ENCODE peak calls at places on chromosomes 4 and X, in seven cellular contexts. X is heart left ventricle, H is A549, J is IMR-90, M is upper lobe of left lung, R is suprapubic skin, V is body of pancreas. D is an unnamed sample.

GRCh38 chrX:140141444-140142029 is 176.2 kb upstream of the CXorf66 start:
- DNase-seq in V (peak), J (peak), H (peak), R (no peak), M (no peak), X (no peak), D (no peak)

GRCh38 chr4:84238247-84239090 is 260.6 kb downstream of the NKX6-1 start:
- DNase-seq in X (no peak), V (no peak), M (no peak), R (no peak), H (no peak), J (peak), D (no peak)

GRCh38 chr4:7845493-7846124 is 94.1 kb downstream of the AFAP1 start:
- DNase-seq in X (no peak), V (no peak), J (no peak), H (peak), R (no peak), M (no peak), D (no peak)

GRCh38 chr4:126762651-126763247 is 870.0 kb upstream of the INTU start:
- DNase-seq in H (no peak), X (no peak), V (no peak), M (no peak), J (no peak), R (no peak), D (no peak)

GRCh38 chrX:139930923-139931645 is 1.8 kb downstream of the ATP11C start:
- DNase-seq in J (no peak), R (no peak), X (peak), H (peak), V (peak), M (peak), D (no peak)

GRCh38 chr4:101753702-101754101 is 36.8 kb upstream of the BANK1 start:
- DNase-seq in M (no peak), J (no peak), H (peak), V (no peak), X (no peak), R (no peak), D (no peak)

GRCh38 chrX:2690856-2691542 is at the start of gene CD99:
- DNase-seq in M (peak), J (peak), R (peak), V (peak), X (peak), H (peak), D (peak)

GRCh38 chr4:8219236-8219635 is 20.1 kb downstream of the SH3TC1 start:
- DNase-seq in H (no peak), R (no peak), X (no peak), J (no peak), M (no peak), V (no peak), D (no peak)

GRCh38 chr4:3039706-3040366 is 34.5 kb downstream of the HTT-AS start:
- DNase-seq in H (no peak), J (no peak), M (no peak), R (no peak), X (no peak), V (no peak), D (no peak)

GRCh38 chr4:177380730-177381287 is 61.4 kb downstream of the AGA start:
- DNase-seq in V (no peak), X (no peak), J (no peak), R (no peak), H (peak), M (no peak), D (no peak)
- TF ChIP-seq CTCF in V (no peak), X (no peak), J (peak), R (no peak), H (peak), M (no peak), D (no peak)

DNA sequence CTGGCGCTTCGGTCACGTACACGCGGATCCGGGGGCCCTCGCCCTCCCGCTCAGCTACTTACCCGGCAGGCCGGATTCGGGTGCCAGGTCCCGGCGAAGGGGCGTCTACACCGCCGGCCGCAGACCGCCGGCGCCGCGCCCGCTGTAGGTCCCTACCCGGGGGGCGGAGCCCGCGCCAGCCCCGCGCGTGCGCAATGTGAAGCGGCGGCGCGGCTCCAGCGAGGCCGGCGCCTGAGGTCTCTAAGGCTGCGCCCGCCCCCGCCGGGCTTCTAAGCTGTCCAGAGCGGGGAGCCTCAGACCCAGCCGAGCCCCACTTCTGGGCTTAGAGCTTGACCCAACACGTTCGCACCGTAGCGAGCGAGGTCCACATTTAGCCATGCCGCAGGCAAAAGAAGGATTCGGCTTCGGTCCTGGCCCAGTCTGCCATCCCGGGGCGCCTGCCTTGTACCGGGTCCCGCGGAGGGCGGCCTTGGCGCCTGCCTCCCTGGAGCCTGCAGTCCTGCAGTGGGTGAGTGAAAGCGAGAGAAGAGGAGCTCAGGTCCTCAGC is at the start of gene ZNF518B:
- DNase-seq in M (peak), J (peak), V (peak), X (peak), H (peak), R (peak), D (peak)
- TF ChIP-seq POLR2A in M (peak), J (no peak), V (peak), X (peak), H (peak), R (no peak), D (no peak)

DNA sequence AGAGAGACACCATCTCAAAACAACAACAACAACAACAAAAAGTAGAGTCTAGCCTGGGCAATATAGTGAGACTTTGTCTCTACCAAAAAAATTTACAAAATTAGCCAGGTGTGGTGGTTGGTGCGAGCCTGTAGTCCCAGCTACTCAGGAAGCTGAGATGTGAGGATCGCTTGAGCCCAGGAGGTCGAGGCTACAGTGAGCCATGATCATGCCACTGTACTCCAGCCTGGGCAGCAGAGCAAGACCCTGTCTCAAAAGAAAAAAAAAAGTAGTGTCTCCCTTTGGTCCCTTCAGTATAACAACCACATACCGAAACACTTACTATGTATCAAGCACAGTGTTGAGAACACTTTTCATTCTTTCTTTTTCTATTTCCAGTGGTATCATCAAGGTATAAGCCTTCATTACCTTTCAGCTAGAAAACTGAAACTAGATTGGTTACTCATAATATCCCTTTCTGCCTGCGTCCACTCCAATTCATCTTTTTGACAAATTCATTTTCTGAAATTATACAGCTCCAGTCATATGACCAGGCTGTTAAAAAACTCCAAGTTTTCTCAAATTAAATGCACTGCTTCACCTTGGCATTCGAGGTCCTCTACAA is 54.1 kb downstream of the RPS6KA3 start:
- DNase-seq in R (no peak), H (no peak), V (no peak), M (no peak), J (no peak), X (no peak), D (no peak)
- H3K4me3 ChIP-seq in R (no peak), H (no peak), V (no peak), M (no peak), J (no peak), X (no peak), D (no peak)

GRCh38 chr4:73303711-73304110 is 45.1 kb upstream of the ANKRD17 start:
- DNase-seq in R (no peak), H (no peak), J (no peak), M (no peak), V (no peak), X (no peak), D (no peak)

DNA sequence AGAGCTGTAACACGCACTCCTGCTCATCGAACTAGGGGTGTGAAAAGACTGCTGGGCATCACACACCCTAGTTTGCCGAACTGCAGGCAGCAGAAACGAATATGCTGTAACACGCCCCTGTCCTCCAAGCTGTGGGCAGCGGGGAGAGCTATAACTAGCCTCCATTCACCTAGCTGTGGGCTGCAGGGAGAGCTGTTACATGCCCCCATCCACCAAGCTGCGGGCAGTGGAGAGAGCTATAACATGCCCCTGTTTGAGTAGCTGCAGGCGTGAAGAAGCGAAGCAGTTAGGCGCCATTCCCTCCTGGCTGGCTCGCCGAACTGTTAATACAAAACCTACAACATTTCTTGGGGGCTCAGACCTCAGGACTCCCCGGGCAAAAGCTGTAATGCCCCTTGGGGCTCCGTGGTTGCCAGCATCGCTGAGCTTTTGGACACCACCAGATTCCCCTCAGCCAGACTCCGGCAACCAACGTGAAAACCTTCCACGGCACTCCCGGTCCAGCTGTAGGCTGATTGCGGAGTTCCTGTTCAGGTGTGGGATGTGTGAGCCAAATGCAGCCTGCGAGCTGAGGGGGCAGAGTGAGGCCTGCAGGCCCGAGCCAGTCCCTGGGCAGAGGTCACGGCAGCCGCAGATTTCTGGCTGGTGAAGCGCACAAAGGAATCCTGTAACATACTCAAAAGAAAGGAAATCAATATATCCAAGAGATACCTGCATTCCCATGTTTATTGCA is 41.1 kb upstream of the ANKRD17 start:
- DNase-seq in R (no peak), X (no peak), J (no peak), M (no peak), V (no peak), H (no peak), D (no peak)
- TF ChIP-seq CTCF in R (no peak), X (no peak), J (no peak), M (no peak), V (no peak), H (no peak), D (no peak)